ENCODE peak calls at places on chromosome 14, in nine cellular contexts. One of them, this sample, is unnamed.

GRCh38 chr14:33127531-33127930 is 188.9 kb downstream of the NPAS3 start:
- DNase-seq in neural progenitor cell: no peak
- DNase-seq in left lobe of liver: no peak
- DNase-seq in ELF-1: no peak
- DNase-seq in GM06990: no peak
- DNase-seq in HTR-8/SVneo: no peak
- DNase-seq in effector memory CD8-positive, alpha-beta T cell: no peak
- DNase-seq in iris pigment epithelial cell: peak; percentile 61
- DNase-seq in KBM-7: no peak
- DNase-seq in this sample: peak; percentile 3

GRCh38 chr14:58865520-58866281 is 227.9 kb downstream of the DACT1 start:
- DNase-seq in effector memory CD8-positive, alpha-beta T cell: no peak
- DNase-seq in GM06990: no peak
- DNase-seq in iris pigment epithelial cell: peak; percentile 59
- DNase-seq in KBM-7: no peak
- DNase-seq in neural progenitor cell: no peak
- DNase-seq in HTR-8/SVneo: no peak
- DNase-seq in left lobe of liver: no peak
- DNase-seq in ELF-1: no peak
- DNase-seq in this sample: no peak

GRCh38 chr14:52342849-52343606 is 28.9 kb downstream of the PTGER2 start:
- DNase-seq in effector memory CD8-positive, alpha-beta T cell: no peak
- DNase-seq in GM06990: no peak
- DNase-seq in iris pigment epithelial cell: peak; percentile 49
- DNase-seq in neural progenitor cell: no peak
- DNase-seq in left lobe of liver: no peak
- DNase-seq in KBM-7: no peak
- DNase-seq in ELF-1: peak; percentile 3
- DNase-seq in HTR-8/SVneo: peak; percentile 68
- DNase-seq in this sample: peak; percentile 28

GRCh38 chr14:68146812-68147211 is 327.2 kb downstream of the RAD51B start:
- DNase-seq in neural progenitor cell: no peak
- DNase-seq in effector memory CD8-positive, alpha-beta T cell: no peak
- DNase-seq in KBM-7: no peak
- DNase-seq in HTR-8/SVneo: peak; percentile 98
- DNase-seq in GM06990: no peak
- DNase-seq in left lobe of liver: no peak
- DNase-seq in ELF-1: peak; percentile 6
- DNase-seq in iris pigment epithelial cell: peak; percentile 98
- DNase-seq in this sample: peak; percentile 78

GRCh38 chr14:105748204-105748578 is 221.8 kb downstream of the TMEM121 start:
- DNase-seq in GM06990: no peak
- DNase-seq in effector memory CD8-positive, alpha-beta T cell: no peak
- DNase-seq in left lobe of liver: no peak
- DNase-seq in HTR-8/SVneo: peak; percentile 29
- DNase-seq in ELF-1: peak; percentile 50
- DNase-seq in neural progenitor cell: no peak
- DNase-seq in iris pigment epithelial cell: peak; percentile 23
- DNase-seq in KBM-7: no peak
- DNase-seq in this sample: no peak

GRCh38 chr14:94620597-94620996 is 8.4 kb downstream of the SERPINA3 start:
- DNase-seq in left lobe of liver: no peak
- DNase-seq in HTR-8/SVneo: no peak
- DNase-seq in GM06990: no peak
- DNase-seq in ELF-1: no peak
- DNase-seq in neural progenitor cell: no peak
- DNase-seq in iris pigment epithelial cell: no peak
- DNase-seq in KBM-7: no peak
- DNase-seq in effector memory CD8-positive, alpha-beta T cell: no peak
- DNase-seq in this sample: no peak

GRCh38 chr14:101571004-101571403 is 9.7 kb downstream of the DIO3 start:
- DNase-seq in effector memory CD8-positive, alpha-beta T cell: no peak
- DNase-seq in iris pigment epithelial cell: no peak
- DNase-seq in GM06990: no peak
- DNase-seq in ELF-1: no peak
- DNase-seq in left lobe of liver: no peak
- DNase-seq in KBM-7: no peak
- DNase-seq in neural progenitor cell: no peak
- DNase-seq in HTR-8/SVneo: no peak
- DNase-seq in this sample: no peak

GRCh38 chr14:55803506-55804197 is 223.6 kb downstream of the KTN1 start:
- DNase-seq in neural progenitor cell: no peak
- DNase-seq in iris pigment epithelial cell: no peak
- DNase-seq in ELF-1: no peak
- DNase-seq in left lobe of liver: no peak
- DNase-seq in GM06990: no peak
- DNase-seq in effector memory CD8-positive, alpha-beta T cell: no peak
- DNase-seq in HTR-8/SVneo: no peak
- DNase-seq in KBM-7: no peak
- DNase-seq in this sample: no peak

GRCh38 chr14:104323551-104324175 is 185.3 kb downstream of the KIF26A start:
- DNase-seq in HTR-8/SVneo: no peak
- DNase-seq in ELF-1: no peak
- DNase-seq in neural progenitor cell: no peak
- DNase-seq in effector memory CD8-positive, alpha-beta T cell: no peak
- DNase-seq in KBM-7: no peak
- DNase-seq in left lobe of liver: no peak
- DNase-seq in GM06990: no peak
- DNase-seq in iris pigment epithelial cell: no peak
- DNase-seq in this sample: no peak

GRCh38 chr14:76245097-76245496 is 93.4 kb downstream of the GPATCH2L start:
- DNase-seq in left lobe of liver: no peak
- DNase-seq in neural progenitor cell: no peak
- DNase-seq in KBM-7: no peak
- DNase-seq in ELF-1: no peak
- DNase-seq in effector memory CD8-positive, alpha-beta T cell: no peak
- DNase-seq in iris pigment epithelial cell: peak; percentile 19
- DNase-seq in GM06990: no peak
- DNase-seq in HTR-8/SVneo: no peak
- DNase-seq in this sample: no peak

GRCh38 chr14:60515244-60515695 is 6.3 kb downstream of the SIX6 start:
- DNase-seq in ELF-1: no peak
- DNase-seq in neural progenitor cell: no peak
- DNase-seq in HTR-8/SVneo: no peak
- DNase-seq in left lobe of liver: no peak
- DNase-seq in iris pigment epithelial cell: no peak
- DNase-seq in KBM-7: no peak
- DNase-seq in effector memory CD8-positive, alpha-beta T cell: no peak
- DNase-seq in GM06990: no peak
- DNase-seq in this sample: no peak

GRCh38 chr14:104358528-104359300 is 220.3 kb downstream of the KIF26A start:
- DNase-seq in HTR-8/SVneo: no peak
- DNase-seq in ELF-1: no peak
- DNase-seq in GM06990: no peak
- DNase-seq in KBM-7: no peak
- DNase-seq in neural progenitor cell: no peak
- DNase-seq in iris pigment epithelial cell: no peak
- DNase-seq in left lobe of liver: no peak
- DNase-seq in effector memory CD8-positive, alpha-beta T cell: no peak
- DNase-seq in this sample: no peak

GRCh38 chr14:67221248-67221981 is 19.8 kb upstream of the PALS1 start:
- DNase-seq in KBM-7: no peak
- DNase-seq in GM06990: no peak
- DNase-seq in neural progenitor cell: no peak
- DNase-seq in iris pigment epithelial cell: peak; percentile 92
- DNase-seq in effector memory CD8-positive, alpha-beta T cell: no peak
- DNase-seq in HTR-8/SVneo: peak; percentile 97
- DNase-seq in left lobe of liver: no peak
- DNase-seq in ELF-1: no peak
- DNase-seq in this sample: peak; percentile 5

GRCh38 chr14:101733211-101733610 is 28.3 kb upstream of the PPP2R5C start:
- DNase-seq in ELF-1: no peak
- DNase-seq in neural progenitor cell: no peak
- DNase-seq in iris pigment epithelial cell: peak; percentile 72
- DNase-seq in HTR-8/SVneo: no peak
- DNase-seq in effector memory CD8-positive, alpha-beta T cell: no peak
- DNase-seq in KBM-7: no peak
- DNase-seq in GM06990: no peak
- DNase-seq in left lobe of liver: no peak
- DNase-seq in this sample: no peak

GRCh38 chr14:32109676-32110075 is 32.6 kb downstream of the ARHGAP5 start:
- DNase-seq in HTR-8/SVneo: no peak
- DNase-seq in ELF-1: no peak
- DNase-seq in effector memory CD8-positive, alpha-beta T cell: no peak
- DNase-seq in KBM-7: no peak
- DNase-seq in left lobe of liver: no peak
- DNase-seq in GM06990: no peak
- DNase-seq in iris pigment epithelial cell: peak; percentile 86
- DNase-seq in neural progenitor cell: no peak
- DNase-seq in this sample: no peak

GRCh38 chr14:74501691-74502090 is 8.1 kb downstream of the ISCA2 start:
- DNase-seq in neural progenitor cell: no peak
- DNase-seq in effector memory CD8-positive, alpha-beta T cell: no peak
- DNase-seq in iris pigment epithelial cell: no peak
- DNase-seq in left lobe of liver: no peak
- DNase-seq in HTR-8/SVneo: no peak
- DNase-seq in ELF-1: no peak
- DNase-seq in GM06990: no peak
- DNase-seq in KBM-7: no peak
- DNase-seq in this sample: no peak

GRCh38 chr14:101480747-101481530 is 80.4 kb upstream of the DIO3 start:
- DNase-seq in left lobe of liver: peak; percentile 69
- DNase-seq in effector memory CD8-positive, alpha-beta T cell: no peak
- DNase-seq in iris pigment epithelial cell: peak; percentile 81
- DNase-seq in KBM-7: no peak
- DNase-seq in HTR-8/SVneo: peak; percentile 57
- DNase-seq in neural progenitor cell: no peak
- DNase-seq in ELF-1: no peak
- DNase-seq in GM06990: no peak
- DNase-seq in this sample: no peak

GRCh38 chr14:94364964-94365363 is 23.4 kb downstream of the SERPINA1 start:
- DNase-seq in HTR-8/SVneo: no peak
- DNase-seq in iris pigment epithelial cell: no peak
- DNase-seq in left lobe of liver: peak; percentile 32
- DNase-seq in GM06990: no peak
- DNase-seq in effector memory CD8-positive, alpha-beta T cell: no peak
- DNase-seq in neural progenitor cell: no peak
- DNase-seq in KBM-7: no peak
- DNase-seq in ELF-1: no peak
- DNase-seq in this sample: no peak

GRCh38 chr14:70666364-70666691 is 24.6 kb downstream of the TTC9 start:
- DNase-seq in iris pigment epithelial cell: peak; percentile 21
- DNase-seq in KBM-7: no peak
- DNase-seq in ELF-1: no peak
- DNase-seq in GM06990: no peak
- DNase-seq in effector memory CD8-positive, alpha-beta T cell: no peak
- DNase-seq in neural progenitor cell: no peak
- DNase-seq in left lobe of liver: no peak
- DNase-seq in HTR-8/SVneo: peak; percentile 51
- DNase-seq in this sample: no peak

GRCh38 chr14:75751291-75751690 is 90.2 kb downstream of the TTLL5 start:
- DNase-seq in effector memory CD8-positive, alpha-beta T cell: no peak
- DNase-seq in ELF-1: no peak
- DNase-seq in left lobe of liver: no peak
- DNase-seq in neural progenitor cell: no peak
- DNase-seq in iris pigment epithelial cell: peak; percentile 53
- DNase-seq in HTR-8/SVneo: no peak
- DNase-seq in KBM-7: no peak
- DNase-seq in GM06990: no peak
- DNase-seq in this sample: no peak

GRCh38 chr14:24351517-24351916 is 11.7 kb upstream of the RIPK3 start:
- DNase-seq in left lobe of liver: no peak
- DNase-seq in iris pigment epithelial cell: peak; percentile 43
- DNase-seq in KBM-7: no peak
- DNase-seq in neural progenitor cell: no peak
- DNase-seq in HTR-8/SVneo: no peak
- DNase-seq in ELF-1: no peak
- DNase-seq in GM06990: no peak
- DNase-seq in effector memory CD8-positive, alpha-beta T cell: no peak
- DNase-seq in this sample: no peak

This sample was measured in mesendoderm.